ENCODE peak calls at places on chromosomes 1 and 21, in six cellular contexts. Z is endodermal cell, V is hepatocyte, W is Peyer's patch, O is heart left ventricle, U is A549. S is an unnamed sample. For H3K4me1, the result is how much of the 10 kb centered on the place peaks cover.

GRCh38 chr1:156860113-156860638 is 489 bp upstream of the NTRK1 start:
- DNase-seq in O (peak), U (peak), Z (peak), V (peak), W (no peak), S (peak)

GRCh38 chr1:227766015-227766634 is 30.9 kb downstream of the SNAP47 start:
- DNase-seq in Z (no peak), O (no peak), W (peak), V (peak), U (no peak), S (no peak)

GRCh38 chr1:2221271-2221670 is 6.8 kb upstream of the SKI start:
- DNase-seq in Z (no peak), O (no peak), W (no peak), U (no peak), V (no peak), S (no peak)

GRCh38 chr21:29164330-29164942 is 34.0 kb downstream of the MAP3K7CL start:
- DNase-seq in Z (no peak), U (peak), O (no peak), W (no peak), V (peak), S (no peak)

GRCh38 chr1:95582746-95583145 is 348.7 kb downstream of the RWDD3 start:
- DNase-seq in W (no peak), V (no peak), O (no peak), U (no peak), Z (no peak), S (no peak)

GRCh38 chr1:32353431-32353830 is 8.9 kb downstream of the FAM229A start:
- DNase-seq in W (no peak), O (no peak), Z (no peak), V (no peak), U (no peak), S (no peak)

GRCh38 chr1:228146761-228147693 is 2.7 kb upstream of the GJC2 start:
- DNase-seq in U (no peak), W (no peak), O (no peak), V (no peak), Z (no peak), S (no peak)

GRCh38 chr21:46562964-46563607 is 41.8 kb downstream of the S100B start:
- DNase-seq in Z (no peak), W (no peak), V (no peak), U (no peak), O (no peak), S (no peak)

GRCh38 chr1:217253985-217254384 is 376.9 kb downstream of the GPATCH2 start:
- DNase-seq in O (no peak), W (no peak), V (no peak), U (no peak), Z (no peak), S (no peak)

GRCh38 chr1:57146100-57146499 is 180.3 kb upstream of the C8B start:
- DNase-seq in Z (no peak), O (no peak), W (no peak), U (no peak), V (no peak), S (no peak)

GRCh38 chr1:160837558-160838205 is 25.0 kb downstream of the CD244 start:
- DNase-seq in V (no peak), W (peak), U (no peak), O (peak), Z (no peak), S (peak)

GRCh38 chr1:230610589-230610988 is 31.7 kb upstream of the COG2 start:
- DNase-seq in U (no peak), W (no peak), O (no peak), V (no peak), Z (no peak), S (no peak)

GRCh38 chr1:97145321-97145956 is 423.9 kb downstream of the PTBP2 start:
- DNase-seq in U (no peak), V (no peak), W (no peak), O (no peak), Z (no peak), S (no peak)

GRCh38 chr1:232385221-232385620 is 244.7 kb downstream of the SIPA1L2 start:
- DNase-seq in W (no peak), Z (no peak), O (no peak), V (peak), U (no peak), S (no peak)

GRCh38 chr1:77146270-77146669 is 73.0 kb downstream of the PIGK start:
- DNase-seq in O (no peak), V (no peak), U (no peak), W (no peak), Z (no peak), S (no peak)

GRCh38 chr1:168752171-168752570 is 23.2 kb upstream of the DPT start:
- DNase-seq in U (peak), Z (no peak), O (no peak), V (peak), W (no peak), S (no peak)

GRCh38 chr21:45979141-45979631 is 2.4 kb upstream of the COL6A1 start:
- DNase-seq in V (no peak), O (peak), U (no peak), Z (peak), W (peak), S (peak)

GRCh38 chr1:30520461-30520860 is 202.9 kb downstream of the MATN1 start:
- DNase-seq in W (no peak), U (no peak), O (no peak), V (no peak), Z (peak), S (no peak)

GRCh38 chr1:3456449-3456963 is 2.0 kb downstream of the ARHGEF16 start:
- DNase-seq in V (no peak), O (no peak), Z (no peak), W (peak), U (no peak), S (peak)

GRCh38 chr1:172630868-172631267 is 28.0 kb upstream of the FASLG start:
- DNase-seq in V (no peak), W (no peak), U (peak), O (no peak), Z (no peak), S (no peak)

GRCh38 chr1:46554236-46555080 is 3.0 kb upstream of the KNCN start:
- DNase-seq in O (no peak), W (no peak), V (no peak), U (no peak), Z (no peak), S (no peak)

GRCh38 chr1:112099979-112100378 is 110.5 kb upstream of the KCND3 start:
- DNase-seq in U (no peak), O (no peak), Z (no peak), W (no peak), V (no peak), S (no peak)

GRCh38 chr1:97647776-97648175 is 273.1 kb downstream of the DPYD start:
- DNase-seq in V (no peak), W (no peak), O (no peak), Z (no peak), U (no peak), S (no peak)

GRCh38 chr1:1356796-1357401 is 1.5 kb downstream of the MXRA8 start:
- DNase-seq in O (no peak), V (no peak), W (no peak), U (no peak), Z (peak), S (peak)

GRCh38 chr1:89686520-89686919 is 53.6 kb downstream of the LRRC8C start:
- DNase-seq in Z (no peak), O (no peak), W (no peak), V (no peak), U (no peak), S (no peak)

GRCh38 chr1:211739671-211740411 is 64.4 kb upstream of the NEK2 start:
- DNase-seq in O (no peak), Z (no peak), V (no peak), U (no peak), W (no peak), S (no peak)

GRCh38 chr1:16172964-16173446 is 17.1 kb upstream of the EPHA2 start:
- DNase-seq in V (peak), W (peak), O (no peak), U (peak), Z (no peak), S (no peak)

GRCh38 chr1:171204311-171204710 is 19.2 kb downstream of the FMO2 start:
- DNase-seq in U (no peak), V (no peak), Z (no peak), O (no peak), W (no peak), S (no peak)

GRCh38 chr1:190477687-190478192 is at the start of gene BRINP3:
- DNase-seq in V (peak), O (no peak), W (no peak), U (no peak), Z (no peak), S (no peak)

GRCh38 chr1:119968068-119968492 is 71.8 kb upstream of the ADAM30 start:
- DNase-seq in V (peak), Z (peak), U (peak), W (peak), O (peak), S (peak)

GRCh38 chr1:15734296-15734695 is 1.8 kb upstream of the SLC25A34 start:
- DNase-seq in O (peak), Z (no peak), U (no peak), V (no peak), W (no peak), S (no peak)

GRCh38 chr1:31626451-31627202 is 9.1 kb downstream of the HCRTR1 start:
- DNase-seq in O (no peak), V (peak), U (no peak), Z (no peak), W (no peak), S (peak)

DNA sequence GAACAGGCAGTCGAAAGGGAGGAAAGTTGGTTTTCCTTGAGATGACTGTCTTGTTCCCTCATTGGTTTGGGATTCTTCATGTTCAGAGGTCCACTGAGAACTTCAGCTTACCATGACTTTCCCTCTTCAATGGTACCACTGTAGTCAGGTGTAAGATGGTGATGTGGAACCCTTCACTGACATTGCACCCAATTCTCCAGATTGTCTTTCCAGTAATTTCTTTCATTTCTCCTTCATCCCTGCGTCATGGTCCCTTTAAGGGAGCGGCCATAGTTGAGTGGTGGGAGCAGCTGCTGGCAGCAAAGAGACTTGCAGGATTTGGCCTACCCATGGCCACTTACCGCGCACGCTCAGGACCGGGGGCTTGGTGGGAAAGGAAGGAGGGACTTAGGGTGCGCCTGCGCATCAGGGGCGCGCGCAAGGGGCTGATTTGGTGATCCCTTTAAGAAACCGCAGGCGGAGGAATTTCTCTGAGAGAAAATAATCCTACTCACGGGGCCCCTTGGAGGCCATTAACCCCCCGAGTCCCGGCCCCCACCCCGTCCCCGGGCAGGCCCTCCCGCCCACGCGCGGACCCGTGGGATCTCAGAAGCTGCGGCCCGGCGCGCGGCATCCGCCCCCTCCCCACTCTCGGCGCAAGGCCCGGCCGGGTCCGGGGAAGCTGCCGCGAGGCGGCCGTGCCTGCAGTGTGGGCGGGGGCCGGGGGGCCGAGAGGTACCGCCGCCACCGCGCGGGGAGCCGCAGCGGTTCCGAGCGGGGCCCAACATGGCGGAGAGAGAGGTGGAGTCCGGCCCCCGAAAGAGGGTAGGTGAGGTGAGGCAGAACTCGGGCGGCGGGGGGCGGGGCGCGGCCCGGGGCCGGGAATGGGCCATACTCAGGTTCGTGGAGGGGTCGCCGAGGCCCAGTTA is at the start of gene ZMYM4:
- DNase-seq in W (peak), Z (peak), O (peak), V (peak), U (peak), S (peak)
- TF ChIP-seq CTCF in W (peak), Z (peak), O (no peak), V (no peak), U (no peak), S (no peak)

DNA sequence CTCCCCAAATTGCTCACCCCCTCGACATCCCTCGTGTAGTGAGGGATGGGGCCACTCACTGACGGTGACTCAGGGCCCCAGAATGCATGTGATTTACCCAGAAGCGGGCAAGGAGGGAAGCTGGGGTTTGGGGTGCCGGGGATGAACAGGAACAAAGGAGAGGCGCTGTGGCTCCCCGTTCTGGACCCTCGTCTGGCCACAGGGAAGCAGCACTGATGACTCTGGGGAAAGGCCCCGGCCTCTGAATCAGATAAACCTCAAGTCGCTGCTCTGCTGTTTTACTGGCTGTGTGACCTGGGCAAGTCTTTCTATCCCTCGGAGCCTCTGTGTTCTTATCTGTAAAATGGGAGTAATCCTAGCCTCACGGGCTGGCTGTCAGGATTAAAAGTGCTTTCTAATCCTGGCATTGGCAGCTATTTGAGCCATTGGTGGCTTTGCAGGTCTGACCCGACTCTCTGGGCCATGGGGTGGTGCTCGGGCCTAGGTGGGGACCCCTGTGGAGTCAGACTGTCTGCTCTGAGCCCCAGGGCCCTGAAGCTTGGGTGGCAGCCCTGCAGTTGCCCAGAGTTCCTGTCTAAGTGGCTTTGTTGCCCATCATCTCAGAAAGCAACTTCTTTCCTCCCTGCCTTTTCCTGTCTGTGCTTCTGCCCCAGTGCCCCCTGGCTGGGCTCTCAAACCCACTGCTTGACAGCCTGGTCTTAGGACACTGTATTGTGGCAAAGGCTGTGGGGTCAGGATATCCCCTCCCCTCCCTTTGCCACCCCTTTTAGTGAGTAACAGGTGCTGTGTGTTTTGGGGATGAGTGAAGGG is 5.5 kb downstream of the TNFRSF1B start:
- DNase-seq in V (no peak), U (no peak), Z (no peak), O (no peak), W (no peak), S (no peak)
- H3K4me3 ChIP-seq in V (no peak), U (no peak), Z (no peak), O (no peak), W (no peak), S (no peak)

GRCh38 chr1:115166531-115167091 is 77.3 kb upstream of the TSPAN2 start:
- DNase-seq in W (no peak), U (peak), O (no peak), V (no peak), Z (no peak), S (no peak)
- H3K4me1 ChIP-seq in W (under half), U (under half), O (under half), V (under half), Z (under half), S (under half)

DNA sequence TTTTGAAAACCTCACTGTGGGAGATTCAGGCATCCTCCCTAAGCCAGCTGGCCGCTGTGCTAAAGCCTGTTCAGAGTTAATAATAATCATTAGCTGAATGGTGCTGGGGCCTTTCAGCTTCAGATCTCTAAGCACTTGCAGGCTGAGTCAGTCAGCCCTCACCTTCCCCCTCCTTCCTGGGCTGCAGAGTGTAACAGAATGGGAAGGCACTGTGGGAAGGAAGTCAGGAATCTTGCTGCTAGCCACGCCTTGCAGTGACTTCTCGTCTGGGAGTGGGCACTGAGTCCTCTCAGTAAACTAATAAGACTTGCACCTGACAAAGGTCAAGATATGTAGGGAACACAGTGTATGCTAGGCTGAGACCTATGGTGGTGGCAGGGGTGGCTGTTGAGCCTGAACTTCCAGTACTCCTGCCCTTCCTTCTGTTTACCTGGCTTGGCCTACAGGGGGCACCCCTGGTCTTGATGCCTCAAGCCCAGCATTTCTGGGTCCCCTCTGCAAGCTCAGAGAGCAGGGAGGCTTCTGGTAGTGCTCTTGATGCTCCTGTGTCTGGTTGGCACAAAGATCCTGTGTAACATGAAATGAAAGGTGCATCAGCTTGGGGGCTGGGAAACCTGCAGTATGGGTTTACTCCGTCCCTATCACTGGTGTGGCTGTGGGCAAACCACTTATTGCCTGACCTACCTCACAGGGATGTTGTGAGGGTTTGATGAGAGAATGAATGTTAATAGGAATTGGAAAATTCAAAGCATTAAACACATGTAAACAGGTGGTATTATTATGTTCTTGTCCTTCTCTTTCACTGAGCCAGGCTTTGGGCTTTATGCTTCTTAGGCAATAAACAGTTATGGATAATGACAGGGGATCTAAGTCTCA is 6.0 kb downstream of the CYB561D1 start:
- DNase-seq in V (peak), U (peak), W (peak), O (no peak), Z (peak), S (no peak)
- TF ChIP-seq CTCF in V (peak), U (peak), W (peak), O (no peak), Z (peak), S (peak)

GRCh38 chr1:114218397-114219237 is 64.9 kb upstream of the SYT6 start:
- DNase-seq in Z (no peak), O (no peak), V (no peak), U (no peak), W (no peak), S (no peak)
- H3K4me3 ChIP-seq in Z (no peak), O (no peak), V (no peak), U (no peak), W (no peak), S (peak)

DNA sequence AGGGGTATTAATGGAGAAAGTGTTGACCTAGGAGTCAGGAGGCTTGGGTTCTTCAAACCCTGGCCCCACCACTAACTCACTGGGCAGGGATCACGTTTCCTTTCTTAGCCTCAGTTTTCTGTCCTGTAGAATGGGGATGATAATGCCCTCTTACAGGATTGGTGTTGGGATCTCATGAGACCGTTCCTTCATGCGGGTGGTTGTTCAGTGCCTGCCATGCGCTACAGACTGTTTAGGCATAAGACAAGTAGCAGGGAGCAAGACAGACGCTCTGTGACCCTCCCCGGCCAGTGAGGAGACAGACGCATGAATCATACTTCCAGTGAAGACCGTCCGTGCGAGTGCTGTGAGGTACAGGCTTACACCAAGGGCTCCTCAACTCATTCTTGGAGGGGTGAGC is 81.7 kb downstream of the MAN1C1 start:
- DNase-seq in O (no peak), U (no peak), W (no peak), Z (peak), V (peak), S (no peak)
- H3K4me1 ChIP-seq in O (half or more), U (under half), W (under half), Z (under half), V (under half), S (half or more)

GRCh38 chr1:26887125-26887524 is 3.0 kb downstream of the GPN2 start:
- DNase-seq in U (peak), O (no peak), Z (no peak), V (peak), W (no peak), S (no peak)
- TF ChIP-seq CTCF in U (peak), O (peak), Z (peak), V (peak), W (peak), S (peak)

DNA sequence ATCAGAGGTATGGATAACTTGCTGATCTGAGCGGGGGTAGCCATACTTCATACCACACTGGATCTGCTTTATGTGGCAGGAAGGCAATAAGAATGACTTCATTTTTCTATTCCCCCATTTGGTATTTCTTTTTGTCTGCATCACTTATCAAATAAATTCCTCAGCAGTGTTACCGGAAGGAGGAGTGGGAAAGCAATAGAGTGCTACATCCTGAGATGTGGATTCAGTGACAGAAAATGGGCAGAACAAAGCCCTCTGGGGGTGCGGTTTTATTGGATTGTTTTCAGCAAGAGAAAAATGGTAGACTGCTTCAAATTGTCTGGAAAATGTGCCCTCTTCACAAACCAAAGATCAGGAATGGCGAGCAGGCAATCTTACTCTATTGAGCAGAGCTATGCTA is 751.9 kb upstream of the NEGR1 start:
- DNase-seq in V (no peak), U (no peak), O (no peak), Z (peak), W (no peak), S (no peak)
- H3K4me3 ChIP-seq in V (no peak), U (no peak), O (no peak), Z (no peak), W (no peak), S (no peak)

DNA sequence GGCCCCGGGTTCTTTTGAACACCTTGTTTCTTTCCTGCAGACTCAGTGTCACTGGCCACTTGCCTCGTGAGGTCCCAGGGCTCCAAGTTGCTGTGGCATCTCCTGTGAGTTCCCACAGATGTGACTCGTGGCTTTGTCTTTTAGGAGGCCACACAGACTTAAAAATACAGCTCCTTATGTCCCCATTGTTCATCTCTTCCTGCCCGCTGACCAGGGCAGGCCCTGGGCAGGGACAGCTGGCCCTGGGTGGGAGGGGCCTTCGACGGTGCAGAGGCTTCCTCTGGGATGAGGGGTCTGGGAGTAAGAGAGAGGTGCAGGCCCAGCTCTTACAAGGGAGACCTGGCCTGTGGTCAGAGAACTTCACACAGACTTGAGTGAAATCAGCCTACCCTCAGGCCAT is 15.6 kb downstream of the LDLRAP1 start:
- DNase-seq in V (no peak), W (no peak), O (no peak), Z (no peak), U (no peak), S (peak)
- H3K4me1 ChIP-seq in V (under half), W (under half), O (half or more), Z (under half), U (under half), S (under half)

S was measured in psoas muscle.